ENCODE peak calls at places on chromosomes 2 and 18, in five cellular contexts. Y is GM23338, M is neural progenitor cell, H is body of pancreas, X is PC-9. K is an unnamed sample.

GRCh38 chr2:222903234-222904220 is 42.7 kb downstream of the ACSL3 start:
- DNase-seq in H (peak; percentile 33), M (peak; percentile 56), Y (peak; percentile 73), X (peak; percentile 48), K (no peak)

GRCh38 chr2:23385351-23385747 is 370 bp downstream of the KLHL29 start:
- DNase-seq in Y (peak; percentile 59), X (peak; percentile 34), M (peak; percentile 76), H (peak; percentile 33), K (no peak)

GRCh38 chr18:10015941-10016819 is 102.4 kb downstream of the VAPA start:
- DNase-seq in Y (peak; percentile 21), H (no peak), M (no peak), X (no peak), K (no peak)

GRCh38 chr2:19026156-19026660 is 332.2 kb downstream of the OSR1 start:
- DNase-seq in X (no peak), Y (no peak), M (no peak), H (no peak), K (no peak)

GRCh38 chr2:149741646-149742045 is 154.1 kb upstream of the MMADHC start:
- DNase-seq in M (no peak), X (no peak), Y (no peak), H (no peak), K (no peak)

GRCh38 chr2:12441750-12442626 is 274.7 kb upstream of the TRIB2 start:
- DNase-seq in Y (peak; percentile 22), X (no peak), M (peak; percentile 32), H (no peak), K (no peak)

GRCh38 chr2:46731280-46731679 is 184.3 kb downstream of the MCFD2 start:
- DNase-seq in H (no peak), X (no peak), M (no peak), Y (no peak), K (no peak)

GRCh38 chr2:234334146-234334545 is 162.7 kb downstream of the ARL4C start:
- DNase-seq in X (peak; percentile 21), H (no peak), Y (peak; percentile 29), M (peak; percentile 37), K (no peak)

GRCh38 chr2:233470007-233470687 is 96.4 kb downstream of the USP40 start:
- DNase-seq in X (no peak), H (peak; percentile 31), M (no peak), Y (no peak), K (no peak)

GRCh38 chr2:218405365-218406208 is 5.9 kb downstream of the CTDSP1 start:
- DNase-seq in M (peak; percentile 34), Y (peak; percentile 67), H (no peak), X (no peak), K (no peak)

GRCh38 chr2:230317366-230317765 is 9.6 kb upstream of the SP140L start:
- DNase-seq in M (no peak), Y (no peak), H (no peak), X (no peak), K (no peak)

GRCh38 chr18:58533771-58534170 is 95.1 kb downstream of the ALPK2 start:
- DNase-seq in X (no peak), M (no peak), Y (no peak), H (no peak), K (no peak)

GRCh38 chr2:120108749-120109148 is 95.9 kb downstream of the EPB41L5 start:
- DNase-seq in H (no peak), Y (no peak), M (no peak), X (no peak), K (no peak)

GRCh38 chr2:46379213-46380037 is 82.2 kb downstream of the EPAS1 start:
- DNase-seq in H (no peak), X (no peak), Y (no peak), M (no peak), K (no peak)

GRCh38 chr2:196200557-196200956 is 29.2 kb upstream of the STK17B start:
- DNase-seq in Y (no peak), H (no peak), M (no peak), X (no peak), K (no peak)

GRCh38 chr2:187527262-187527661 is 27.0 kb downstream of the TFPI start:
- DNase-seq in X (no peak), M (peak; percentile 43), H (no peak), Y (no peak), K (no peak)

GRCh38 chr18:55064073-55064472 is 104.8 kb upstream of the CCDC68 start:
- DNase-seq in H (no peak), M (no peak), X (no peak), Y (no peak), K (no peak)

GRCh38 chr2:213187386-213187785 is 36.0 kb upstream of the IKZF2 start:
- DNase-seq in X (no peak), H (no peak), M (no peak), Y (no peak), K (no peak)

DNA sequence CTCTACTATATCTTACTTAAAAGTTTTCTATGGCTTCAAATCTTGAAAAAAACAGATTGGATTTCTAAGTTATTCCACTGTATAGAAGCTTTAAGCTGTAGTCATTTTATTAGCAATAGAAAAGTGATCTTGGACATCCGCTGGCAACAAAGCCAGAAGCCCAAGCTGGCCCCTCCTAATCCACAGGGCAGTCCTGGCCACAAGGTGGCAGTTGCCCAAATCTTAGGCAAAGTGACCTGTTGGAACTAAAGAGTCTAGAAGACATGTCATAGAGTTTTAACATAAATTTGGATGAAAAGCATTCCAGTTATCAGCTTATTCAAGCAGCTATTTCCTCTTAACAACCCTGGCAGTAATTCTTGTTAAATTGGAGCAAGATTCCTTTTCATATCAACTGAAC is 80.8 kb downstream of the SP3 start:
- DNase-seq in X (peak; percentile 49), M (peak; percentile 70), H (peak; percentile 70), Y (peak; percentile 68), K (peak; percentile 72)
- TF ChIP-seq CTCF in X (peak; percentile 87), M (peak; percentile 75), H (peak; percentile 76), Y (peak; percentile 91), K (peak; percentile 67)

DNA sequence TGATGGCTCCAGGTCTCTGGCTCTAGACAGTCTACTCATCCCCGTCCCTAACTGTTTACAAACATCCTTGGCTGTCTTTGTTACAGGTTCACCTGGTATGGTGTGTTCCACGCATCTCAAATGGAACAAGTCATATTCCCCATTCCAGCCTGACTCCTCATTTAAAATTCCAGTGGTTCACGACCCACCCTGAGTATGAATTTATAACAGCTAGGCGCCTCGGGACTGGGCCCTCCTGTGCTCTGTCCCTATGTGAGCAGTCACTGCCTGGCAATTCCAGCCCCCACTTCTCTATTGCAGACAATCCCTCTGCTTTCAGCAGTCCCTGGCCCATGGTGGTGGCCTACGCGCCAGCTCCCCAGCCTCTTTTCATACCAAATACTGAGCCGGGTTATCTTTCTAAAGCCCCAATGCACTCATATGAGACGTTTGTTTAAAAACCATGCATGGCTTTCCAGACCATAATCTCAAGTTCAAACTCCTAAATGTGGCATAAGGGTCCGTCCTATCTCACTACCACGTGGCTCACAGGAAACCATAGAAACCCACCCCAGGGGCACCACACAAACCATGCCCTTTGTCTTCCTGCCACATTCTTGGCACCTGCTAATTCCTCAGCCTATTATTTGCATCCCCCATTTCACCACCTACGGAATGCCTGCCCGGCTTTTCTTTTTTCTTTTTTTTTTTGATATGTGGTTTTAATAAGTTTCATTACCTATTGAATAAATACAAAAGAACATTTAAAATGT is 1.6 kb downstream of the SERPINB8 start:
- DNase-seq in X (no peak), M (no peak), Y (peak; percentile 60), H (no peak), K (no peak)
- H3K4me1 ChIP-seq in X (peaks cover 18% of the 10 kb centered on the region), M (peaks cover 10% of the 10 kb centered on the region), Y (peaks cover 13% of the 10 kb centered on the region), H (peaks cover 16% of the 10 kb centered on the region), K (no peaks in the 10 kb centered on the region)

GRCh38 chr2:182068811-182069210 is 83.2 kb downstream of the PPP1R1C start:
- DNase-seq in X (peak; percentile 21), Y (peak; percentile 4), H (no peak), M (no peak), K (no peak)

GRCh38 chr2:182069416-182069815 is 83.8 kb downstream of the PPP1R1C start:
- DNase-seq in M (no peak), X (no peak), Y (no peak), H (no peak), K (no peak)

GRCh38 chr2:182073613-182074012 is 88.0 kb downstream of the PPP1R1C start:
- DNase-seq in Y (no peak), H (no peak), X (no peak), M (no peak), K (no peak)

GRCh38 chr2:182070736-182071135 is 85.1 kb downstream of the PPP1R1C start:
- DNase-seq in H (no peak), M (no peak), Y (no peak), X (no peak), K (no peak)

GRCh38 chr2:182072861-182073260 is 87.2 kb downstream of the PPP1R1C start:
- DNase-seq in H (no peak), M (no peak), Y (no peak), X (no peak), K (no peak)
- H3K4me3 ChIP-seq in H (no peak overlapping the region), M (no peak overlapping the region), Y (no peak overlapping the region), X (no peak overlapping the region), K (no peak overlapping the region)

DNA sequence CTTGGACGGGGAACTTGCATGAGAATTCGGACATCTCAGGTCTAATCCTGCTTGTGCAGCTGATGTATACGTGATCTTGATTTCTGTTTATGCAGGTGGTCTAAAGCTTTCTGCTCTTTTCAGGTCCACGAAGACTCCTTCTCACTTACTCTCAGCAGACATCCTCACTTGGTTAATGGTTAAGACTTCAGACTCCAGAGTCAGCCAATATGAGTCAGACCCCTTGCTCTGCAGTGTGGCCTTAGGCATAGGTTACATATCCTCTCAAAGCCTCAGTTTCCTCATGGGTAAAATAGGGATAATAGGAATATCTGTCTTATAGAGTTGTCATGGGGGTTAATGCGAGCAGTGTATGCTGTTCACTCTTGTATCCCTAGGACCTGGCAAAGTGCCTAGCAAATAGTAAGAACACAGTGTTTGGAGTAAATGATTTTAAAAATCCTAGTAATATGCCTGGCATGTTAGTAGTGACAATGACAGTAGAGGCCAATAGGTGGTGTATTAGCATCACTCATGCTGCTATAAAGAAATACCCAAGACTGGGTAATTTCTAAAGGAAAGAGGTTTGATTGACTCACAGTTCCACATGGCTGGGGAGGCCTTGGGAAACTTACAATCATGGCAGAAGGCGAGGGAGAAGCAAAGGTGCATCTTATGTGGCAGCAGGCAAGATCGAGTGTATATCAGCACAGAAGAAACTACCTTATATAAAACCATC is 42.3 kb downstream of the XRCC5 start:
- DNase-seq in H (no peak), Y (no peak), M (no peak), X (no peak), K (no peak)
- TF ChIP-seq CTCF in H (no peak), Y (no peak), M (peak; percentile 18), X (peak; percentile 46), K (peak; percentile 10)

GRCh38 chr2:37917281-37918228 is 7.5 kb upstream of the RMDN2 start:
- DNase-seq in Y (no peak), H (no peak), X (no peak), M (no peak), K (no peak)
- H3K4me1 ChIP-seq in Y (no peaks in the 10 kb centered on the region), H (peaks cover 24% of the 10 kb centered on the region), X (peaks cover 8% of the 10 kb centered on the region), M (no peaks in the 10 kb centered on the region), K (no peaks in the 10 kb centered on the region)

K was measured in right lobe of liver.